ENCODE peak calls at places on chromosomes 5 and 9, in nine cellular contexts. V, P, E, M, K, S, W, Q and X are unnamed samples.
A peak's percentile ranks its signal among the peaks of the same experiment; 100 is the strongest.

GRCh38 chr9:70438341-70438924 is 24.0 kb upstream of the KLF9 start:
- DNase-seq in Q (no peak), W (peak; percentile 95), M (peak; percentile 45), S (no peak), K (peak; percentile 64), P (no peak), V (peak; percentile 63), E (peak; percentile 75), X (no peak)

GRCh38 chr5:84384604-84385575 is at the start of gene EDIL3:
- DNase-seq in V (peak; percentile 56), S (no peak), Q (peak; percentile 11), P (peak; percentile 90), E (peak; percentile 44), M (no peak), W (peak; percentile 75), K (peak; percentile 55), X (no peak)

GRCh38 chr5:65811004-65811403 is 89.0 kb downstream of the NLN start:
- DNase-seq in Q (no peak), S (no peak), P (no peak), M (no peak), V (peak; percentile 83), K (no peak), E (peak; percentile 67), W (peak; percentile 67), X (no peak)

GRCh38 chr9:98724810-98725530 is 16.2 kb upstream of the GABBR2 start:
- DNase-seq in Q (no peak), S (no peak), E (no peak), W (no peak), V (no peak), K (no peak), M (no peak), P (no peak), X (no peak)

GRCh38 chr5:98588225-98588624 is 185.2 kb upstream of the RGMB start:
- DNase-seq in V (peak; percentile 44), W (no peak), E (no peak), M (no peak), P (no peak), Q (no peak), S (no peak), K (no peak), X (no peak)

GRCh38 chr9:87119328-87119881 is 172.1 kb upstream of the GAS1 start:
- DNase-seq in V (peak; percentile 90), M (no peak), E (peak; percentile 77), Q (peak; percentile 51), S (peak; percentile 62), K (no peak), P (no peak), W (peak; percentile 93), X (no peak)

GRCh38 chr5:74673011-74673790 is 11.8 kb upstream of the HEXB start:
- DNase-seq in E (no peak), V (peak; percentile 77), K (peak; percentile 49), W (peak; percentile 66), Q (no peak), S (no peak), M (peak; percentile 17), P (no peak), X (peak; percentile 11)

GRCh38 chr9:116124472-116125040 is 29.0 kb upstream of the PAPPA start:
- DNase-seq in S (no peak), P (no peak), V (peak; percentile 71), W (peak; percentile 62), E (peak; percentile 14), Q (no peak), M (no peak), K (no peak), X (no peak)

GRCh38 chr5:145697251-145698016 is 137.7 kb downstream of the PRELID2 start:
- DNase-seq in E (peak; percentile 54), K (peak; percentile 61), Q (no peak), V (peak; percentile 61), W (peak; percentile 80), M (no peak), P (peak; percentile 76), S (no peak), X (peak; percentile 58)

GRCh38 chr9:1009101-1009707 is 32.7 kb downstream of the DMRT3 start:
- DNase-seq in P (peak; percentile 94), S (no peak), M (peak; percentile 86), E (peak; percentile 65), V (peak; percentile 75), Q (peak; percentile 87), W (peak; percentile 87), K (peak; percentile 90), X (peak; percentile 87)

GRCh38 chr9:114155263-114155966 is at the start of gene COL27A1:
- DNase-seq in M (peak; percentile 87), K (peak; percentile 86), Q (peak; percentile 88), P (peak; percentile 97), W (peak; percentile 88), S (no peak), V (peak; percentile 76), E (peak; percentile 65), X (peak; percentile 61)

GRCh38 chr9:10265102-10265708 is 347.6 kb downstream of the PTPRD start:
- DNase-seq in V (peak; percentile 77), P (no peak), M (no peak), S (no peak), E (peak; percentile 95), Q (no peak), W (peak; percentile 71), K (no peak), X (no peak)

GRCh38 chr9:127116088-127116726 is 6.2 kb downstream of the ANGPTL2 start:
- DNase-seq in P (no peak), Q (no peak), V (no peak), W (no peak), S (no peak), K (peak; percentile 88), M (no peak), E (no peak), X (no peak)
- H3K4me3 ChIP-seq in P (no peak overlapping the region), Q (no peak overlapping the region), V (no peak overlapping the region), W (no peak overlapping the region), S (no peak overlapping the region), K (no peak overlapping the region), M (no peak overlapping the region), E (no peak overlapping the region), X (no peak overlapping the region)

DNA sequence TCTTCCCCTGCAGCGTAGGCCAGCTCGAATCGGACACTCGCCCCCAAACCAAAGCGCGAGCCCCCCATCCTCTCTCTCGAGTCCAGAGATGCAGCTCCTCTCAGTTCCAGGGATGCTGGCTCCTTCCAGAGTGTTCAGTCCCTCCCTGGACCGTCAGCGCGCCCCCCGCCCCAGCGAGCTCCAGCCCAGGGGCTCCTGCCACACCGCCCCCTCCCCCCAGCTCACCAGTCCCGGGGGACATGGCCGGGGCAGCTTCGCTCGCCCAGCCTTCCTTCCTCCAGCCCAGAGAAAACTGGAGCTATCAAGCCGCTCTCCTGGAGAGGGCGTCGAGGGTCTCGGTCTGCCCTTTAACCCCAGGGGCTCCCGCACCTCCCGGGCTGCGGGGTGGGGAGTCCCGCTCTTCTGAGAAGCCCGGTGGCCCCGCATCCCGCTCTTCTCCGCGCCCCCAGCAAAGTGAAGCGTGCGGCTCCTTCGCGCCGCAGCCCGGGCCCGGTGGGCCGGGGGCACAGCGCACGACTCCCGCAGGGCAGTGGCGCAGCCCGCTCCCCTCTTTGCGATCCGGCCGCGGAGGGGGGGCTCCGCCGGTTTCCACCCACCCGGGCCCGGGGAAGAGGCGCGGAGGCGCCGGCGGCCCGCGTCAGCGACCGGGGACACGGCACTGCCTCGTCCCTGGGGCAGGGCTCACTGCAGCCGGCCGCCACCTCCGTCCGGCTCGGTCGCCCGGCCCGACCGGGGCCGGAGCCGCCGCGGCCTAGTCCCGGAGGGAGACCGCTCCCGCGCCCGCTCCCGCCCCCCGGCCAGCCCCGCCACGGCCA is 585 bp downstream of the MIER3 start:
- DNase-seq in S (no peak), K (peak; percentile 72), V (peak; percentile 3), Q (peak; percentile 44), E (no peak), P (peak; percentile 86), M (no peak), W (peak; percentile 20), X (peak; percentile 36)
- TF ChIP-seq CTCF in S (no peak), K (no peak), V (no peak), Q (no peak), E (no peak), P (peak; percentile 53), M (no peak), W (no peak), X (no peak)

GRCh38 chr9:33019797-33020196 is 5.3 kb upstream of the DNAJA1 start:
- DNase-seq in M (no peak), W (no peak), Q (no peak), E (no peak), V (no peak), K (no peak), S (no peak), P (no peak), X (no peak)

GRCh38 chr9:33023661-33024060 is 1.4 kb upstream of the DNAJA1 start:
- DNase-seq in S (no peak), V (no peak), P (no peak), M (no peak), W (no peak), Q (no peak), E (no peak), K (no peak), X (no peak)

GRCh38 chr9:33024126-33024965 is 727 bp upstream of the DNAJA1 start:
- DNase-seq in S (no peak), P (no peak), W (peak; percentile 42), K (peak; percentile 74), M (peak; percentile 24), E (peak; percentile 20), V (peak; percentile 45), Q (no peak), X (peak; percentile 71)

GRCh38 chr9:33022755-33023154 is 2.3 kb upstream of the DNAJA1 start:
- DNase-seq in V (no peak), P (no peak), M (no peak), S (no peak), E (no peak), Q (no peak), K (no peak), W (no peak), X (no peak)

GRCh38 chr9:33022303-33022702 is 2.8 kb upstream of the DNAJA1 start:
- DNase-seq in P (no peak), E (no peak), S (no peak), K (no peak), Q (no peak), M (no peak), V (no peak), W (no peak), X (no peak)
- H3K4me3 ChIP-seq in P (peak overlapping the region; percentile 97), E (no peak overlapping the region), S (no peak overlapping the region), K (peak overlapping the region; percentile 6), Q (no peak overlapping the region), M (no peak overlapping the region), V (no peak overlapping the region), W (no peak overlapping the region), X (no peak overlapping the region)

GRCh38 chr5:34516166-34516565 is 140.0 kb upstream of the RAI14 start:
- DNase-seq in M (no peak), V (no peak), K (no peak), S (no peak), E (no peak), W (no peak), P (no peak), Q (no peak), X (no peak)

GRCh38 chr5:34516686-34517085 is 139.4 kb upstream of the RAI14 start:
- DNase-seq in K (no peak), S (no peak), E (no peak), M (no peak), P (no peak), Q (no peak), V (no peak), W (no peak), X (no peak)

GRCh38 chr5:34521628-34522290 is 134.4 kb upstream of the RAI14 start:
- DNase-seq in S (no peak), M (no peak), E (no peak), P (no peak), V (no peak), W (no peak), K (no peak), Q (no peak), X (no peak)

GRCh38 chr5:34519489-34520220 is 136.5 kb upstream of the RAI14 start:
- DNase-seq in K (no peak), V (peak; percentile 78), W (peak; percentile 32), M (no peak), S (peak; percentile 40), E (no peak), Q (no peak), P (no peak), X (no peak)

GRCh38 chr5:34517249-34517648 is 138.9 kb upstream of the RAI14 start:
- DNase-seq in M (no peak), E (peak; percentile 52), P (no peak), K (no peak), W (peak; percentile 27), V (peak; percentile 58), Q (no peak), S (no peak), X (no peak)
- TF ChIP-seq CTCF in M (no peak), E (no peak), P (no peak), K (no peak), W (no peak), V (no peak), Q (no peak), S (no peak), X (no peak)